ENCODE peak calls at places on chromosomes 3 and 15, in five cellular contexts. One of them, this sample, is unnamed.

GRCh38 chr3:194617827-194618226 is 15.4 kb downstream of the TMEM44 start:
- DNase-seq in CD8-positive, alpha-beta T cell: no peak
- DNase-seq in psoas muscle: no peak
- DNase-seq in cardiac muscle cell: peak; percentile 33
- DNase-seq in transverse colon: no peak
- DNase-seq in this sample: no peak

GRCh38 chr3:188320757-188321156 is 166.8 kb downstream of the LPP start:
- DNase-seq in CD8-positive, alpha-beta T cell: no peak
- DNase-seq in psoas muscle: no peak
- DNase-seq in cardiac muscle cell: no peak
- DNase-seq in transverse colon: no peak
- DNase-seq in this sample: no peak

GRCh38 chr3:146834917-146835316 is 229.8 kb upstream of the PLSCR5 start:
- DNase-seq in CD8-positive, alpha-beta T cell: no peak
- DNase-seq in psoas muscle: no peak
- DNase-seq in cardiac muscle cell: no peak
- DNase-seq in transverse colon: no peak
- DNase-seq in this sample: no peak

GRCh38 chr3:141060287-141060686 is 9.1 kb downstream of the SPSB4 start:
- DNase-seq in CD8-positive, alpha-beta T cell: no peak
- DNase-seq in psoas muscle: no peak
- DNase-seq in cardiac muscle cell: no peak
- DNase-seq in transverse colon: no peak
- DNase-seq in this sample: no peak

GRCh38 chr15:48250640-48251076 is 44.6 kb downstream of the SLC12A1 start:
- DNase-seq in CD8-positive, alpha-beta T cell: no peak
- DNase-seq in psoas muscle: peak; percentile 15
- DNase-seq in cardiac muscle cell: peak; percentile 88
- DNase-seq in transverse colon: peak; percentile 12
- DNase-seq in this sample: no peak

GRCh38 chr3:8987673-8988655 is 24.7 kb upstream of the RAD18 start:
- DNase-seq in CD8-positive, alpha-beta T cell: peak; percentile 18
- DNase-seq in psoas muscle: peak; percentile 59
- DNase-seq in cardiac muscle cell: peak; percentile 74
- DNase-seq in transverse colon: peak; percentile 62
- DNase-seq in this sample: peak; percentile 79

GRCh38 chr15:93089855-93090305 is 869 bp upstream of the RGMA start:
- DNase-seq in CD8-positive, alpha-beta T cell: no peak
- DNase-seq in psoas muscle: peak; percentile 49
- DNase-seq in cardiac muscle cell: no peak
- DNase-seq in transverse colon: no peak
- DNase-seq in this sample: no peak

GRCh38 chr3:165254812-165255211 is 58.6 kb upstream of the SLITRK3 start:
- DNase-seq in CD8-positive, alpha-beta T cell: no peak
- DNase-seq in psoas muscle: no peak
- DNase-seq in cardiac muscle cell: peak; percentile 54
- DNase-seq in transverse colon: no peak
- DNase-seq in this sample: no peak

GRCh38 chr15:61668444-61668843 is 391.8 kb downstream of the VPS13C start:
- DNase-seq in CD8-positive, alpha-beta T cell: no peak
- DNase-seq in psoas muscle: no peak
- DNase-seq in cardiac muscle cell: no peak
- DNase-seq in transverse colon: no peak
- DNase-seq in this sample: no peak

GRCh38 chr3:170360476-170360875 is 3.0 kb downstream of the SKIL start:
- DNase-seq in CD8-positive, alpha-beta T cell: no peak
- DNase-seq in psoas muscle: no peak
- DNase-seq in cardiac muscle cell: peak; percentile 63
- DNase-seq in transverse colon: no peak
- DNase-seq in this sample: no peak

GRCh38 chr3:186700267-186700666 is 16.9 kb upstream of the KNG1 start:
- DNase-seq in CD8-positive, alpha-beta T cell: no peak
- DNase-seq in psoas muscle: no peak
- DNase-seq in cardiac muscle cell: no peak
- DNase-seq in transverse colon: no peak
- DNase-seq in this sample: no peak

GRCh38 chr15:56968821-56969220 is 50.4 kb downstream of the TCF12 start:
- DNase-seq in CD8-positive, alpha-beta T cell: no peak
- DNase-seq in psoas muscle: no peak
- DNase-seq in cardiac muscle cell: no peak
- DNase-seq in transverse colon: no peak
- DNase-seq in this sample: no peak

GRCh38 chr15:85030301-85031049 is 48.8 kb downstream of the PDE8A start:
- DNase-seq in CD8-positive, alpha-beta T cell: no peak
- DNase-seq in psoas muscle: no peak
- DNase-seq in cardiac muscle cell: peak; percentile 57
- DNase-seq in transverse colon: no peak
- DNase-seq in this sample: no peak

GRCh38 chr3:194364652-194365434 is 4.7 kb downstream of the LRRC15 start:
- DNase-seq in CD8-positive, alpha-beta T cell: no peak
- DNase-seq in psoas muscle: peak; percentile 36
- DNase-seq in cardiac muscle cell: peak; percentile 76
- DNase-seq in transverse colon: peak; percentile 19
- DNase-seq in this sample: no peak

GRCh38 chr3:2869905-2870304 is 240.3 kb downstream of the IL5RA start:
- DNase-seq in CD8-positive, alpha-beta T cell: no peak
- DNase-seq in psoas muscle: no peak
- DNase-seq in cardiac muscle cell: no peak
- DNase-seq in transverse colon: no peak
- DNase-seq in this sample: no peak

GRCh38 chr3:190886945-190887344 is 24.5 kb upstream of the GMNC start:
- DNase-seq in CD8-positive, alpha-beta T cell: no peak
- DNase-seq in psoas muscle: no peak
- DNase-seq in cardiac muscle cell: no peak
- DNase-seq in transverse colon: no peak
- DNase-seq in this sample: no peak

GRCh38 chr3:23202203-23202920 is 765 bp upstream of the UBE2E2 start:
- DNase-seq in CD8-positive, alpha-beta T cell: peak; percentile 4
- DNase-seq in psoas muscle: no peak
- DNase-seq in cardiac muscle cell: peak; percentile 41
- DNase-seq in transverse colon: no peak
- DNase-seq in this sample: peak; percentile 49

GRCh38 chr15:29844290-29844903 is 22.1 kb upstream of the TJP1 start:
- DNase-seq in CD8-positive, alpha-beta T cell: no peak
- DNase-seq in psoas muscle: no peak
- DNase-seq in cardiac muscle cell: no peak
- DNase-seq in transverse colon: no peak
- DNase-seq in this sample: no peak

GRCh38 chr3:57826952-57827723 is 71.0 kb downstream of the SLMAP start:
- DNase-seq in CD8-positive, alpha-beta T cell: no peak
- DNase-seq in psoas muscle: no peak
- DNase-seq in cardiac muscle cell: no peak
- DNase-seq in transverse colon: no peak
- DNase-seq in this sample: no peak

GRCh38 chr3:101117981-101118380 is 124.8 kb upstream of the ABI3BP start:
- DNase-seq in CD8-positive, alpha-beta T cell: no peak
- DNase-seq in psoas muscle: no peak
- DNase-seq in cardiac muscle cell: peak; percentile 63
- DNase-seq in transverse colon: no peak
- DNase-seq in this sample: no peak

GRCh38 chr3:25027639-25028038 is 400.4 kb upstream of the RARB start:
- DNase-seq in CD8-positive, alpha-beta T cell: no peak
- DNase-seq in psoas muscle: no peak
- DNase-seq in cardiac muscle cell: no peak
- DNase-seq in transverse colon: no peak
- DNase-seq in this sample: no peak

GRCh38 chr3:196525141-196525540 is 10.0 kb upstream of the SMCO1 start:
- DNase-seq in CD8-positive, alpha-beta T cell: no peak
- DNase-seq in psoas muscle: no peak
- DNase-seq in cardiac muscle cell: no peak
- DNase-seq in transverse colon: no peak
- DNase-seq in this sample: no peak

GRCh38 chr3:196523841-196524240 is 8.7 kb upstream of the SMCO1 start:
- DNase-seq in CD8-positive, alpha-beta T cell: no peak
- DNase-seq in psoas muscle: no peak
- DNase-seq in cardiac muscle cell: no peak
- DNase-seq in transverse colon: no peak
- DNase-seq in this sample: no peak

GRCh38 chr3:196528639-196529233 is 13.6 kb upstream of the SMCO1 start:
- DNase-seq in CD8-positive, alpha-beta T cell: peak; percentile 56
- DNase-seq in psoas muscle: peak; percentile 82
- DNase-seq in cardiac muscle cell: peak; percentile 86
- DNase-seq in transverse colon: peak; percentile 79
- DNase-seq in this sample: peak; percentile 38

GRCh38 chr3:196519738-196520122 is 4.6 kb upstream of the SMCO1 start:
- DNase-seq in CD8-positive, alpha-beta T cell: no peak
- DNase-seq in psoas muscle: no peak
- DNase-seq in cardiac muscle cell: no peak
- DNase-seq in transverse colon: no peak
- DNase-seq in this sample: no peak

GRCh38 chr3:196524527-196524926 is 9.4 kb upstream of the SMCO1 start:
- DNase-seq in CD8-positive, alpha-beta T cell: no peak
- DNase-seq in psoas muscle: no peak
- DNase-seq in cardiac muscle cell: no peak
- DNase-seq in transverse colon: no peak
- DNase-seq in this sample: no peak
- TF ChIP-seq CTCF in CD8-positive, alpha-beta T cell: no peak
- TF ChIP-seq CTCF in psoas muscle: no peak
- TF ChIP-seq CTCF in cardiac muscle cell: peak; percentile 19
- TF ChIP-seq CTCF in transverse colon: no peak
- TF ChIP-seq CTCF in this sample: no peak

GRCh38 chr3:16247282-16248058 is 17.3 kb downstream of the DPH3 start:
- DNase-seq in CD8-positive, alpha-beta T cell: peak; percentile 54
- DNase-seq in psoas muscle: peak; percentile 75
- DNase-seq in cardiac muscle cell: peak; percentile 91
- DNase-seq in transverse colon: peak; percentile 82
- DNase-seq in this sample: peak; percentile 88
- H3K4me3 ChIP-seq in CD8-positive, alpha-beta T cell: no peak overlapping the region
- H3K4me3 ChIP-seq in psoas muscle: no peak overlapping the region
- H3K4me3 ChIP-seq in cardiac muscle cell: no peak overlapping the region
- H3K4me3 ChIP-seq in transverse colon: no peak overlapping the region
- H3K4me3 ChIP-seq in this sample: no peak overlapping the region

GRCh38 chr15:31158858-31159569 is 57.5 kb upstream of the TRPM1 start:
- DNase-seq in CD8-positive, alpha-beta T cell: no peak
- DNase-seq in psoas muscle: no peak
- DNase-seq in cardiac muscle cell: no peak
- DNase-seq in transverse colon: no peak
- DNase-seq in this sample: no peak

GRCh38 chr15:31156808-31157207 is 55.3 kb upstream of the TRPM1 start:
- DNase-seq in CD8-positive, alpha-beta T cell: no peak
- DNase-seq in psoas muscle: no peak
- DNase-seq in cardiac muscle cell: no peak
- DNase-seq in transverse colon: no peak
- DNase-seq in this sample: no peak

GRCh38 chr15:31156226-31156625 is 54.7 kb upstream of the TRPM1 start:
- DNase-seq in CD8-positive, alpha-beta T cell: no peak
- DNase-seq in psoas muscle: no peak
- DNase-seq in cardiac muscle cell: no peak
- DNase-seq in transverse colon: no peak
- DNase-seq in this sample: no peak

GRCh38 chr15:31159837-31160236 is 58.3 kb upstream of the TRPM1 start:
- DNase-seq in CD8-positive, alpha-beta T cell: no peak
- DNase-seq in psoas muscle: no peak
- DNase-seq in cardiac muscle cell: no peak
- DNase-seq in transverse colon: no peak
- DNase-seq in this sample: no peak

GRCh38 chr15:31157644-31158069 is 56.1 kb upstream of the TRPM1 start:
- DNase-seq in CD8-positive, alpha-beta T cell: no peak
- DNase-seq in psoas muscle: no peak
- DNase-seq in cardiac muscle cell: no peak
- DNase-seq in transverse colon: no peak
- DNase-seq in this sample: no peak
- H3K27ac ChIP-seq in CD8-positive, alpha-beta T cell: no peak overlapping the region
- H3K27ac ChIP-seq in psoas muscle: no peak overlapping the region
- H3K27ac ChIP-seq in cardiac muscle cell: no peak overlapping the region
- H3K27ac ChIP-seq in transverse colon: no peak overlapping the region
- H3K27ac ChIP-seq in this sample: no peak overlapping the region

DNA sequence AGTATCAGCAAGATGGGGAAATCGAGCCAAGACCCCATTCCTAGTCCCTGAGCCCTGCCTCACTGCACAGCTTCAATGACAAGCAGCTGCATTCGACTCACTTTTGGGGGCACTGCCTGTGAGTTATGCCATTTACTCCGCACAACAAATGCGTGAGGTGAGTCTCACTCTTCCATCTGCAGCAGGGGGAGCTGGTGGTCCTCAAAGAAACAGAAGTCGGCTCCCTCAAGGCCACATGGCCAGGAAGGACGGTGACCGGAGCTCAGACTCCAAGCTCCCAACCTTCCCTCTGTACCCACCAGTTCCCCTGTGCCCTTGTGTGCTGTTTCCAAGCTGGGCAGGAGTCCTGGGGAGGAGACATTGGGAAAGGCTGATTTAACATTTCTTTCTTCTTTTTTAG is 127.7 kb upstream of the IQSEC1 start:
- DNase-seq in CD8-positive, alpha-beta T cell: no peak
- DNase-seq in psoas muscle: no peak
- DNase-seq in cardiac muscle cell: peak; percentile 6
- DNase-seq in transverse colon: no peak
- DNase-seq in this sample: no peak
- TF ChIP-seq CTCF in CD8-positive, alpha-beta T cell: no peak
- TF ChIP-seq CTCF in psoas muscle: no peak
- TF ChIP-seq CTCF in cardiac muscle cell: no peak
- TF ChIP-seq CTCF in transverse colon: no peak
- TF ChIP-seq CTCF in this sample: no peak

GRCh38 chr3:152258448-152259302 is 10.1 kb upstream of the MBNL1 start:
- DNase-seq in CD8-positive, alpha-beta T cell: peak; percentile 37
- DNase-seq in psoas muscle: peak; percentile 50
- DNase-seq in cardiac muscle cell: peak; percentile 98
- DNase-seq in transverse colon: peak; percentile 49
- DNase-seq in this sample: no peak

GRCh38 chr3:152255290-152255689 is 13.4 kb upstream of the MBNL1 start:
- DNase-seq in CD8-positive, alpha-beta T cell: no peak
- DNase-seq in psoas muscle: no peak
- DNase-seq in cardiac muscle cell: no peak
- DNase-seq in transverse colon: no peak
- DNase-seq in this sample: no peak

GRCh38 chr3:152256829-152257228 is 11.9 kb upstream of the MBNL1 start:
- DNase-seq in CD8-positive, alpha-beta T cell: no peak
- DNase-seq in psoas muscle: no peak
- DNase-seq in cardiac muscle cell: no peak
- DNase-seq in transverse colon: no peak
- DNase-seq in this sample: no peak

GRCh38 chr3:152259480-152259879 is 9.2 kb upstream of the MBNL1 start:
- DNase-seq in CD8-positive, alpha-beta T cell: no peak
- DNase-seq in psoas muscle: no peak
- DNase-seq in cardiac muscle cell: no peak
- DNase-seq in transverse colon: no peak
- DNase-seq in this sample: no peak

DNA sequence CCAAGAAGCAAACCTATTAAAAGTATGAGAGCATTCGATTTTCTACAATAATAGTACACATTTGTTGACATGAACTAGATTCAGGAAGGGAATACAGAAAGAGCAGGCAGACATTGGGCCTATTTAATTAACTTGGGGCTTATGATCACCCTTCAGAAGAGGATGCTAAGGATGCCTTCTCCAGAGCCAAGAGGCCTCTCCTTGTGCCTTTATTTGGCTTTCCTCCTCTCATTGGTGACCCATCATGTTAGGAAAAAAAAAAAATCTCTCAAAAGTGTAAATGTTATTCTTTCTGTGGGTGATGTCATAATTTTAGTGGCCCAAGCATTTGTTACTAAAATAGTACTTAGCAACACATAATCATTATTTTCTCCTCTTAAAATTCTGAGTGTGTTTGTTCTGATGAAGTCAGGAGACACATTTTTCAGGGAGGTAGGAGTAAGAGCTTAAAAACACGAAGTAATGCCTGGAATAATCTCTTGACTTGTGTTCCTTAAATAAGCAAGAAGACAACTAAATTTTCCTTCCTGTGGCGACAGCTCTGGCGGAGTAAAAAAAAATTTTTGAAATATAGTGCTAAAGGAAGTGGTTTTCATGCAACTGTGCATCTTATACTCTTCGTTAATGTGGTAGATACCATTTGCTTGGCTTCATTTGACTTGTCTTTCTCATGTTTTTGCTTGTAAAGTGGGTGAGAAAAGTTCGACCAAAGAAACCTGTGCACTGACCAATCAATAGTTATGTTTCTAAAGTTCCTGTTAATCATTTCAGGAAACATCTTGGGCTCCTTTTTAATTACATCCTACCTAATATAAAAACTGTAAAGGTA is 11.3 kb upstream of the MBNL1 start:
- DNase-seq in CD8-positive, alpha-beta T cell: no peak
- DNase-seq in psoas muscle: no peak
- DNase-seq in cardiac muscle cell: no peak
- DNase-seq in transverse colon: no peak
- DNase-seq in this sample: no peak
- H3K4me3 ChIP-seq in CD8-positive, alpha-beta T cell: peak overlapping the region; percentile 36
- H3K4me3 ChIP-seq in psoas muscle: no peak overlapping the region
- H3K4me3 ChIP-seq in cardiac muscle cell: no peak overlapping the region
- H3K4me3 ChIP-seq in transverse colon: no peak overlapping the region
- H3K4me3 ChIP-seq in this sample: no peak overlapping the region

This sample was measured in dorsolateral prefrontal cortex.